ENCODE peak calls at places on chromosomes 2 and 18, in four cellular contexts. F is HTR-8/SVneo, N is T1000, J is mammary epithelial cell. Y is an unnamed sample.

GRCh38 chr2:85216927-85217326 is 83.7 kb downstream of the TCF7L1 start:
- DNase-seq in F (no peak), N (no peak), J (peak), Y (no peak)

GRCh38 chr2:43269074-43269572 is 42.7 kb upstream of the ZFP36L2 start:
- DNase-seq in F (peak), N (peak), J (no peak), Y (peak)

GRCh38 chr18:54382733-54383252 is 25.1 kb downstream of the C18orf54 start:
- DNase-seq in F (no peak), N (no peak), J (no peak), Y (no peak)

GRCh38 chr2:101697794-101698418 is 399 bp downstream of the MAP4K4 start:
- DNase-seq in F (no peak), N (no peak), J (no peak), Y (no peak)

GRCh38 chr2:112433932-112434730 is 686 bp upstream of the RGPD8 start:
- DNase-seq in F (no peak), N (no peak), J (no peak), Y (no peak)

GRCh38 chr2:10812362-10813084 is at the start of gene PDIA6:
- DNase-seq in F (peak), N (peak), J (peak), Y (peak)

GRCh38 chr2:3470856-3471737 is 48.2 kb downstream of the ADI1 start:
- DNase-seq in F (no peak), N (no peak), J (no peak), Y (no peak)

GRCh38 chr2:15890936-15891905 is 49.1 kb upstream of the MYCN start:
- DNase-seq in F (peak), N (no peak), J (peak), Y (no peak)

GRCh38 chr2:1727101-1727771 is 17.1 kb downstream of the PXDN start:
- DNase-seq in F (peak), N (no peak), J (no peak), Y (no peak)

GRCh38 chr2:184272040-184272439 is 326.3 kb upstream of the ZNF804A start:
- DNase-seq in F (no peak), N (no peak), J (no peak), Y (no peak)

GRCh38 chr2:203327918-203328734 is at the start of gene ABI2:
- DNase-seq in F (peak), N (peak), J (peak), Y (no peak)

GRCh38 chr2:156115338-156115737 is 217.2 kb downstream of the NR4A2 start:
- DNase-seq in F (no peak), N (no peak), J (peak), Y (no peak)

GRCh38 chr2:169761251-169761969 is 27.8 kb downstream of the KLHL23 start:
- DNase-seq in F (no peak), N (no peak), J (no peak), Y (no peak)

GRCh38 chr2:82128051-82128450 is 1823.5 kb upstream of the LRRTM1 start:
- DNase-seq in F (no peak), N (no peak), J (no peak), Y (no peak)

GRCh38 chr18:10524507-10525425 is 1.1 kb upstream of the NAPG start:
- DNase-seq in F (no peak), N (no peak), J (peak), Y (no peak)

GRCh38 chr2:147469471-147469870 is 375.4 kb upstream of the ACVR2A start:
- DNase-seq in F (no peak), N (no peak), J (no peak), Y (no peak)

GRCh38 chr18:22674300-22674699 is 256.6 kb upstream of the CTAGE1 start:
- DNase-seq in F (peak), N (peak), J (peak), Y (peak)

GRCh38 chr2:46335404-46335965 is 38.3 kb downstream of the EPAS1 start:
- DNase-seq in F (peak), N (no peak), J (peak), Y (peak)

GRCh38 chr2:23617817-23618216 is 232.8 kb downstream of the KLHL29 start:
- DNase-seq in F (no peak), N (no peak), J (no peak), Y (no peak)

GRCh38 chr18:12253517-12254136 is 534 bp upstream of the CIDEA start:
- DNase-seq in F (no peak), N (no peak), J (no peak), Y (no peak)

GRCh38 chr2:20327370-20327769 is 23.3 kb downstream of the PUM2 start:
- DNase-seq in F (no peak), N (no peak), J (peak), Y (no peak)

GRCh38 chr2:58107803-58108710 is 61.5 kb downstream of the VRK2 start:
- DNase-seq in F (peak), N (peak), J (peak), Y (peak)

GRCh38 chr18:43271593-43272432 is 5.5 kb downstream of the SYT4 start:
- DNase-seq in F (no peak), N (peak), J (peak), Y (peak)

GRCh38 chr2:200077210-200077650 is 121.8 kb downstream of the MAIP1 start:
- DNase-seq in F (peak), N (no peak), J (peak), Y (peak)

GRCh38 chr18:61600422-61600821 is 267.2 kb downstream of the CDH20 start:
- DNase-seq in F (no peak), N (no peak), J (no peak), Y (no peak)

GRCh38 chr18:68533641-68534040 is 181.3 kb downstream of the TMX3 start:
- DNase-seq in F (no peak), N (no peak), J (no peak), Y (no peak)

Y was measured in brain pericyte.